ENCODE peak calls at places on chromosomes 7 and 10, in eight cellular contexts. Z, M, V, Q, W, X, E and D are unnamed samples.

GRCh38 chr10:84076540-84077195 is 62.6 kb upstream of the GHITM start:
- DNase-seq in V (no peak), E (no peak), Z (no peak), X (peak; percentile 21), M (peak; percentile 62), W (peak; percentile 36), Q (peak; percentile 22), D (no peak)

GRCh38 chr7:66307591-66308215 is 102.6 kb downstream of the TPST1 start:
- DNase-seq in X (peak; percentile 23), M (no peak), Z (peak; percentile 19), W (peak; percentile 40), Q (no peak), V (no peak), E (peak; percentile 3), D (no peak)

GRCh38 chr10:97744405-97745035 is 7.6 kb downstream of the ZFYVE27 start:
- DNase-seq in E (no peak), M (no peak), Q (no peak), W (no peak), X (no peak), V (no peak), Z (no peak), D (no peak)

GRCh38 chr10:14156101-14156500 is 174.6 kb downstream of the FRMD4A start:
- DNase-seq in Z (peak; percentile 24), X (no peak), Q (no peak), V (no peak), W (no peak), E (no peak), M (no peak), D (no peak)

GRCh38 chr7:49244543-49244942 is 320.2 kb downstream of the CDC14C start:
- DNase-seq in W (no peak), V (no peak), Z (no peak), Q (no peak), X (no peak), E (no peak), M (peak; percentile 71), D (no peak)

GRCh38 chr10:70954373-70954772 is 66.0 kb upstream of the PCBD1 start:
- DNase-seq in W (no peak), Z (no peak), E (no peak), V (no peak), X (no peak), M (no peak), Q (no peak), D (no peak)

GRCh38 chr7:41048771-41049170 is 654.1 kb downstream of the INHBA start:
- DNase-seq in E (no peak), M (no peak), V (no peak), W (no peak), Z (no peak), Q (no peak), X (no peak), D (no peak)

GRCh38 chr10:80204801-80205477 is 398 bp downstream of the ANXA11 start:
- DNase-seq in V (no peak), Q (no peak), Z (no peak), X (peak; percentile 9), M (no peak), E (no peak), W (peak; percentile 47), D (no peak)

GRCh38 chr10:130807721-130808120 is 503.8 kb downstream of the TCERG1L start:
- DNase-seq in Q (no peak), V (no peak), E (no peak), M (no peak), Z (no peak), X (no peak), W (no peak), D (no peak)

GRCh38 chr7:55488804-55489340 is 83.4 kb downstream of the VOPP1 start:
- DNase-seq in W (no peak), V (no peak), X (no peak), Z (no peak), M (no peak), E (no peak), Q (no peak), D (no peak)

GRCh38 chr7:107850671-107851070 is 40.3 kb upstream of the DLD start:
- DNase-seq in Q (no peak), V (no peak), Z (no peak), M (no peak), E (no peak), W (peak; percentile 34), X (no peak), D (no peak)

GRCh38 chr10:101879456-101880189 is 36.0 kb upstream of the KCNIP2 start:
- DNase-seq in M (no peak), W (peak; percentile 54), E (peak; percentile 52), X (peak; percentile 80), Q (peak; percentile 53), V (no peak), Z (peak; percentile 40), D (no peak)

GRCh38 chr7:73894851-73895441 is 34.0 kb downstream of the TMEM270 start:
- DNase-seq in X (peak; percentile 97), Z (peak; percentile 29), Q (peak; percentile 70), M (no peak), W (peak; percentile 98), V (no peak), E (peak; percentile 89), D (peak; percentile 92)

GRCh38 chr10:78336402-78336791 is 302.7 kb downstream of the RPS24 start:
- DNase-seq in Z (no peak), E (peak; percentile 68), W (peak; percentile 90), M (no peak), Q (no peak), X (peak; percentile 94), V (no peak), D (peak; percentile 54)

GRCh38 chr7:6430271-6430940 is 17.3 kb downstream of the DAGLB start:
- DNase-seq in V (no peak), Q (no peak), Z (peak; percentile 49), W (peak; percentile 57), M (no peak), E (no peak), X (peak; percentile 27), D (no peak)

GRCh38 chr10:48505394-48506112 is 99.3 kb downstream of the ARHGAP22 start:
- DNase-seq in Z (no peak), Q (peak; percentile 5), M (peak; percentile 73), W (no peak), X (no peak), V (no peak), E (no peak), D (no peak)

GRCh38 chr10:86402283-86402931 is 35.8 kb upstream of the GRID1 start:
- DNase-seq in V (no peak), X (peak; percentile 33), M (no peak), W (peak; percentile 74), Q (no peak), E (no peak), Z (no peak), D (no peak)

GRCh38 chr10:49415109-49415508 is 19.2 kb upstream of the DRGX start:
- DNase-seq in Q (no peak), M (no peak), E (no peak), X (no peak), Z (no peak), W (no peak), V (no peak), D (no peak)

GRCh38 chr7:94514140-94514889 is 4.7 kb downstream of the CASD1 start:
- DNase-seq in M (no peak), V (no peak), Z (no peak), X (no peak), E (no peak), W (no peak), Q (no peak), D (no peak)

DNA sequence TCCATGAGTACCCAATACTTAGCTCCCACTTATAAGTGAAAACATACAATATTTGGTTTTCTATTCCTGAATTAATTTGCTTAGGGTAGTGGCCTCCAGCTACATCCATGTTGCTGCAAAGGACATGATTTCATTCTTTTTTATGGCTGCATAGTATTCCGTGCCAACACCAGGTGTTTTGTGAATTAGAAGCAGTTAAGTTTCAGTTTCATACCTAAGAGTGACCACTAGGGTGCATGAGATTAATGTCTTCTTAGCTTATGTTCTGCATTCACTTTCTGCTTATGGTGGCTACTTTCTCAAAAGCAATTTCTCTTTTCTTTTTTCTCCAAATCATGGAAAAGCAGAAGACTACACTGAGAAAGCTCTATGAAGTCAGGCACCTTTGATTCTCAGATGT is 65.1 kb upstream of the VSTM2A start:
- DNase-seq in E (no peak), V (no peak), M (no peak), X (no peak), Z (no peak), Q (peak; percentile 13), W (no peak), D (no peak)
- TF ChIP-seq CTCF in E (no peak), V (no peak), M (peak; percentile 34), X (peak; percentile 51), Z (no peak), Q (no peak), W (no peak), D (no peak)

DNA sequence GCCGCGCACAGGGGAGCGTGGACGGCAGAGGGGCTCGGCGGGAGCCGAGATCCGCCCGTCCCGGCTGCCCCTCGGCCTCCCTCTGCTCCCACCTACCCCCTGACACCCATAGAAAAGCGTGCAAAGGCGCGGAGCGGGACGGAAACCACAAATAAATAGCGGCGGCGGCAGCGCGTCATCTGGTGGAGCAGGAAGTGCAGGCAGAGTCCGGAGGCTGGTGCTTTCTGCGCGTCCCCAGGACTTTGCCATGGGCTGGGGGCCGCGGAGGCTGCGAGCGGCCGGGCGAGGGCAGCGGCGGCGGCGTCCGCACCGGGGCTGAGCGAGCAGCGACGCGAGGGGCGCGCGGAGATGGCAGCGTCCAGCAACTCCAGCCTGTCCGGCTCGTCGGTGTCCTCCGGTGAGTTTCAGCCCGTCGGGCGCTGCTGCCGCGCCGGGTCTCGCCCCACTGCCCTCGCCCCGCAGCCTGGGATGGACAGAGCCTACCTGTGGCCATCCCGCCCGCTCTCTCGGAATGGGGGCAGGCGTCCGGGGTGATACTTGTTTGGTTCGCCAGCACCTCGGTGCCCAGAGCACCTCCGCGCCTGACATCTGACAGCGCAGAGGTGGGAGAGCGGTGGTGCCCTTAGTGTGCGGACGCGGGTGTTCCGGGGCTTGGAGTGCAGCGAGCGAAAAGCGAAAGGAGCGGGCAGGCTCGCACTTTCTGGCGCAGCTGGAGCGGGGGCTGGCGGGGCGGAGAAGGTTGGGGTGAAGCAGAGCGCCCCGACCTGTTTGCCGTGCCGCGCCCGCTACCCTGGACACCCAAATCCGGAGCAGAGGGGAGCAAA is at the start of gene CHN2:
- DNase-seq in X (no peak), V (no peak), Z (peak; percentile 51), E (no peak), M (peak; percentile 67), W (peak; percentile 26), Q (peak; percentile 55), D (no peak)
- TF ChIP-seq CTCF in X (no peak), V (no peak), Z (peak; percentile 4), E (no peak), M (peak; percentile 11), W (no peak), Q (no peak), D (no peak)

DNA sequence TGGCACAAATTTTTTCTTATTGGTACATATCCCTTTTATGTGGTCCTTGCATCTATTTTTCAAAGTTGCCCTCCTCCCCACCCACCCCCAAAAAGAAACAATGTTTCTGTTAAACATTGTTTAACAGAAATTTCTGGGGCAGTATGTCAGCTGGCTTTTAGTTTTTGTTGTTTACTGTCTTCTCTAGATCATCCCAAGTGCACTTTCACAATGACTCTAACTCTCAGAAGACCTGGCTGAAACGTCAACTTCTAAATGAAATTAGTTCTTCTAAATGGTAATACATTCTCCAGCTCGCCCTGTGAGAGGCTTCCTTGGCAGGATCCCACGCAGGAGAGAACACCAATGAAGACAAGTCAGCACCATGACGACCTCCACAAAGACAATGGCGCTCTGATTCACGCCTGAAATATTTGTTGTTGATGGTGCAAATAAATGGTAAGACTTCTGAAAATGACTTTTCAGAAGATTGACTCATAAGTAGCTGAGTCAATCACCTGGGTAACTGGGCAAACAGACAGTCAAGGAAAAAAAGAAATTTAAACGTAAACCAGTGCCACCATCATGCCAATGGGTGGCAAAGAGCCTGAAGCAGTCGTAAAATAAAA is 293.7 kb downstream of the FZD1 start:
- DNase-seq in X (peak; percentile 77), W (peak; percentile 73), E (peak; percentile 94), V (peak; percentile 78), Q (peak; percentile 97), M (no peak), Z (peak; percentile 98), D (no peak)
- TF ChIP-seq CTCF in X (no peak), W (no peak), E (no peak), V (no peak), Q (no peak), M (no peak), Z (no peak), D (no peak)

GRCh38 chr10:64430690-64431323 is 909.6 kb downstream of the REEP3 start:
- DNase-seq in Q (peak; percentile 64), M (peak; percentile 80), E (no peak), Z (peak; percentile 1), V (peak; percentile 32), W (no peak), X (no peak), D (no peak)
- TF ChIP-seq CTCF in Q (peak; percentile 46), M (peak; percentile 77), E (peak; percentile 24), Z (no peak), V (peak; percentile 57), W (no peak), X (no peak), D (no peak)